ENCODE peak calls at places on chromosomes 1 and 21, in ten cellular contexts. C is Kasumi-1, B is body of pancreas, Z is K562, D is AG04450, F is lung microvascular endothelial cell, A is M059J, G is cardiac muscle cell, T is hepatic stellate cell, W is cardiac fibroblast. O is an unnamed sample.

GRCh38 chr1:1597275-1597930 is 2.5 kb downstream of the FNDC10 start:
- DNase-seq in C (peak; percentile 38), B (peak; percentile 33), Z (peak; percentile 90), D (no peak), F (peak; percentile 26), A (peak; percentile 31), G (no peak), T (no peak), W (no peak), O (peak; percentile 31)

GRCh38 chr1:163826500-163826899 is 504.7 kb downstream of the NUF2 start:
- DNase-seq in C (no peak), B (no peak), Z (no peak), D (no peak), F (no peak), A (no peak), G (no peak), T (no peak), W (no peak), O (no peak)

GRCh38 chr1:165174485-165174884 is 182.0 kb downstream of the LMX1A start:
- DNase-seq in C (no peak), B (no peak), Z (no peak), D (no peak), F (no peak), A (no peak), G (no peak), T (no peak), W (no peak), O (no peak)

GRCh38 chr1:220970311-220970710 is 91.1 kb downstream of the HLX start:
- DNase-seq in C (no peak), B (no peak), Z (no peak), D (no peak), F (peak; percentile 22), A (peak; percentile 49), G (peak; percentile 50), T (no peak), W (peak; percentile 61), O (no peak)

GRCh38 chr1:225694151-225694603 is 41.3 kb upstream of the ENAH start:
- DNase-seq in C (no peak), B (peak; percentile 63), Z (no peak), D (no peak), F (peak; percentile 71), A (peak; percentile 42), G (peak; percentile 97), T (peak; percentile 28), W (peak; percentile 97), O (no peak)

GRCh38 chr1:181251713-181252075 is 163.2 kb downstream of the IER5 start:
- DNase-seq in C (no peak), B (no peak), Z (no peak), D (no peak), F (no peak), A (no peak), G (no peak), T (no peak), W (no peak), O (no peak)

GRCh38 chr21:14916676-14917141 is 148.1 kb downstream of the NRIP1 start:
- DNase-seq in C (no peak), B (no peak), Z (no peak), D (no peak), F (no peak), A (no peak), G (peak; percentile 66), T (no peak), W (peak; percentile 33), O (no peak)

GRCh38 chr1:3125546-3126368 is 56.8 kb downstream of the PRDM16 start:
- DNase-seq in C (no peak), B (peak; percentile 83), Z (no peak), D (no peak), F (no peak), A (no peak), G (no peak), T (no peak), W (no peak), O (no peak)

GRCh38 chr1:234535763-234536515 is 57.0 kb upstream of the TARBP1 start:
- DNase-seq in C (no peak), B (peak; percentile 70), Z (no peak), D (no peak), F (peak; percentile 94), A (peak; percentile 69), G (peak; percentile 77), T (peak; percentile 85), W (peak; percentile 90), O (no peak)